ENCODE peak calls at places on chromosomes 6 and 20, in four cellular contexts. J is HepG2, G is K562, C is HCT116. K is an unnamed sample.
A peak's percentile ranks its signal among the peaks of the same experiment; 100 is the strongest.

GRCh38 chr6:167824591-167825041 is 2.1 kb upstream of the AFDN start:
- DNase-seq in G (peak; percentile 66), J (no peak), C (no peak), K (no peak)

GRCh38 chr20:59823456-59823855 is 110.0 kb downstream of the SYCP2 start:
- DNase-seq in J (no peak), C (no peak), G (no peak), K (no peak)

GRCh38 chr20:36591854-36592641 is 13.5 kb upstream of the RAB5IF start:
- DNase-seq in J (peak; percentile 73), C (peak; percentile 22), G (peak; percentile 30), K (no peak)

GRCh38 chr6:7488494-7488893 is 53.0 kb upstream of the DSP start:
- DNase-seq in C (no peak), G (no peak), J (no peak), K (no peak)

GRCh38 chr6:43674921-43675320 is 12.7 kb downstream of the MRPS18A start:
- DNase-seq in J (no peak), G (no peak), C (no peak), K (no peak)

GRCh38 chr6:114334237-114334636 is 8.6 kb downstream of the HS3ST5 start:
- DNase-seq in C (no peak), G (no peak), J (no peak), K (no peak)

GRCh38 chr6:129189266-129189665 is 306.3 kb downstream of the LAMA2 start:
- DNase-seq in J (no peak), C (no peak), G (no peak), K (no peak)

GRCh38 chr6:16488813-16489212 is 250.4 kb downstream of the GMPR start:
- DNase-seq in G (no peak), J (no peak), C (no peak), K (no peak)

GRCh38 chr20:64065062-64065972 is 2.3 kb downstream of the TCEA2 start:
- DNase-seq in J (no peak), C (no peak), G (no peak), K (no peak)

GRCh38 chr6:148629197-148629909 is 117.5 kb upstream of the UST start:
- DNase-seq in G (no peak), J (no peak), C (no peak), K (no peak)

GRCh38 chr20:60512436-60512835 is 554.2 kb downstream of the CDH26 start:
- DNase-seq in G (no peak), C (no peak), J (peak; percentile 25), K (no peak)

GRCh38 chr6:163635315-163635714 is 220.8 kb downstream of the QKI start:
- DNase-seq in C (no peak), G (no peak), J (no peak), K (no peak)

GRCh38 chr6:15299430-15300131 is 53.7 kb downstream of the JARID2 start:
- DNase-seq in C (no peak), J (peak; percentile 60), G (peak; percentile 96), K (no peak)

GRCh38 chr20:36446557-36446956 is 94.8 kb upstream of the MYL9 start:
- DNase-seq in C (no peak), G (no peak), J (no peak), K (no peak)

GRCh38 chr20:12660918-12661317 is 347.9 kb upstream of the SPTLC3 start:
- DNase-seq in G (no peak), J (peak; percentile 13), C (no peak), K (no peak)

GRCh38 chr6:84766118-84766683 is 1.8 kb upstream of the TBX18 start:
- DNase-seq in J (no peak), G (no peak), C (no peak), K (no peak)

GRCh38 chr6:170132561-170132991 is 158.3 kb downstream of the DLL1 start:
- DNase-seq in C (no peak), G (no peak), J (no peak), K (no peak)

GRCh38 chr6:36204068-36204753 is 7.7 kb downstream of the BRPF3 start:
- DNase-seq in G (no peak), J (no peak), C (no peak), K (no peak)

GRCh38 chr20:33005132-33005566 is 916 bp upstream of the SUN5 start:
- DNase-seq in J (peak; percentile 72), G (peak; percentile 53), C (peak; percentile 6), K (no peak)

GRCh38 chr6:167547751-167548150 is 222.9 kb downstream of the TTLL2 start:
- DNase-seq in C (no peak), G (no peak), J (no peak), K (no peak)

GRCh38 chr6:116298968-116299367 is 19.2 kb upstream of the TSPYL1 start:
- DNase-seq in C (no peak), J (no peak), G (no peak), K (no peak)

GRCh38 chr6:38212579-38212978 is 393.1 kb downstream of the ZFAND3 start:
- DNase-seq in C (no peak), G (no peak), J (no peak), K (no peak)

GRCh38 chr20:31666258-31667042 is 28.7 kb downstream of the COX4I2 start:
- DNase-seq in G (peak; percentile 34), C (no peak), J (no peak), K (no peak)

GRCh38 chr20:33825340-33826269 is 14.5 kb downstream of the CHMP4B start:
- DNase-seq in C (no peak), J (peak; percentile 86), G (no peak), K (no peak)

GRCh38 chr20:52383995-52384621 is 192.5 kb upstream of the ZFP64 start:
- DNase-seq in G (no peak), J (no peak), C (no peak), K (no peak)

GRCh38 chr6:121697921-121698320 is 262.5 kb downstream of the GJA1 start:
- DNase-seq in G (no peak), C (no peak), J (no peak), K (no peak)

GRCh38 chr20:36155991-36156390 is 1.5 kb downstream of the EPB41L1 start:
- DNase-seq in J (no peak), G (no peak), C (no peak), K (no peak)

GRCh38 chr6:152750694-152751093 is at the start of gene VIP:
- DNase-seq in C (no peak), G (peak; percentile 14), J (peak; percentile 35), K (no peak)

GRCh38 chr6:101588343-101588742 is 194.8 kb downstream of the GRIK2 start:
- DNase-seq in G (no peak), J (no peak), C (no peak), K (no peak)
- TF ChIP-seq REST in G (no peak), J (no peak), C (no peak), K (no peak)

GRCh38 chr6:162245831-162246230 is 481.7 kb downstream of the PRKN start:
- DNase-seq in J (peak; percentile 13), G (no peak), C (no peak), K (no peak)
- TF ChIP-seq TCF7L2 in J (no peak), G (no peak), C (no peak), K (no peak)

GRCh38 chr6:25931411-25931709 is 869 bp upstream of the SLC17A2 start:
- DNase-seq in J (no peak), C (no peak), G (no peak), K (no peak)

GRCh38 chr6:25928562-25929324 is 1.7 kb downstream of the SLC17A2 start:
- DNase-seq in C (no peak), G (no peak), J (peak; percentile 96), K (no peak)

GRCh38 chr6:25927721-25928359 is 2.7 kb downstream of the SLC17A2 start:
- DNase-seq in J (no peak), C (no peak), G (no peak), K (no peak)

GRCh38 chr6:25934181-25934580 is 3.7 kb upstream of the SLC17A2 start:
- DNase-seq in J (no peak), C (no peak), G (no peak), K (no peak)

DNA sequence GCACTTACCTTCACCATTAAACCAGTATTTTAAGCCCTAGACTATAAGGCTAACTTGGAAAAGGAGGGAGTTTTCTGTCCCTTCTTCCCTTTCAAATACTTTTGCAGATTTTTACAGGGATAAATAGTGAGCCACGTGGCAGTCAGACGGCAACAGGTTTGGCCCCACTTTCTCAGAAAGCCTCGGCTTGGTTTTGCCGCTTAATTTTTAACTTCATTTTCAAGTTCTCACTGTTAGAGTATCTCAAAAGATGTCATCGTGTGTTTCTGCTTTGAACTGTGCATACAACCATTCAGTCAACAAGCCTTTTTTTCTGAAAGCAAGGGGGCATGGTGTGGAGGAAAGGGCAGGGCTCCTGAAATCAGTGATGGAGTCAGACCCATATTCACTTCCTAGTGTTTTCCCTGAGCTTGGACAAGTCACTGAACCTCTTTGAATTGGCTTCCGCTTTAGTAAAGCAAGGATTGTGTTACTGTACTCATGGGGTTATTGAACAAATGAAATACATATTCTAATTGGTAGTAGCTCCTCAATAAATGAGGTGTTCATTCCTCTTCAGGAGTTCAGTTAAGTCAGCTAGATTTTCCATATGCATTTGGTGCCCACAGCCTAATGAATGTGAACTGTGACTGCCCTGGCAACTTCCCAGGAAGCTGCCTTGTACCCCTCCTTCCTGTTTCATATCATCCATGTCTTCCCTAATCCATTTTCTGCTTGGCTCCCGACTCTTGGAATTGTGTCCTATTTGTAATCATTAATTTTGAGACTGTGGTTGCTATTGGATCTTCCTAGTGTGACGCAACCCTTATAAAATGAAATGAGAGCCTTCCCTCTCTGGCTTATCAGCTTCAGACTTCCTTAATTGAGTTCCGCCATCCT is at the start of gene SLC17A2:
- DNase-seq in J (peak; percentile 71), G (no peak), C (no peak), K (no peak)
- TF ChIP-seq REST in J (no peak), G (no peak), C (no peak), K (no peak)

GRCh38 chr6:34362176-34362575 is 30.3 kb downstream of the NUDT3 start:
- DNase-seq in J (no peak), G (no peak), C (no peak), K (no peak)

GRCh38 chr6:34366639-34366921 is 25.9 kb downstream of the NUDT3 start:
- DNase-seq in J (no peak), C (no peak), G (no peak), K (no peak)

GRCh38 chr6:34360556-34360955 is 31.9 kb downstream of the NUDT3 start:
- DNase-seq in G (no peak), J (no peak), C (no peak), K (no peak)

GRCh38 chr6:34359438-34360158 is 32.9 kb downstream of the NUDT3 start:
- DNase-seq in G (no peak), J (no peak), C (no peak), K (no peak)

GRCh38 chr6:34362909-34363713 is 29.4 kb downstream of the NUDT3 start:
- DNase-seq in G (no peak), C (no peak), J (peak; percentile 23), K (no peak)
- TF ChIP-seq TCF7L2 in G (no peak), C (no peak), J (no peak), K (no peak)

GRCh38 chr6:52512199-52512598 is 64.7 kb downstream of the TRAM2 start:
- DNase-seq in J (no peak), G (peak; percentile 66), C (peak; percentile 10), K (no peak)
- TF ChIP-seq REST in J (no peak), G (no peak), C (no peak), K (no peak)

K was measured in Panc1.